ENCODE peak calls at places on chromosome 1, in eight cellular contexts. P, V, B, S, W, O, M and U are unnamed samples. For H3K9me3, the result is how much of the 10 kb centered on the place peaks cover.

GRCh38 chr1:41481109-41481775 is 3.2 kb downstream of the EDN2 start:
- DNase-seq in W (no peak), B (no peak), V (no peak), O (no peak), M (no peak), S (no peak), P (no peak), U (no peak)

GRCh38 chr1:88773540-88774150 is 89.6 kb downstream of the PKN2 start:
- DNase-seq in O (no peak), V (no peak), W (no peak), B (no peak), S (no peak), P (no peak), M (peak), U (no peak)

GRCh38 chr1:68016364-68016763 is 34.1 kb downstream of the DIRAS3 start:
- DNase-seq in V (no peak), P (no peak), O (no peak), B (no peak), W (no peak), M (peak), S (no peak), U (no peak)

GRCh38 chr1:226557424-226557823 is 8.9 kb downstream of the STUM start:
- DNase-seq in O (no peak), W (no peak), B (no peak), P (no peak), V (no peak), M (no peak), S (no peak), U (no peak)

GRCh38 chr1:243416510-243416909 is 160.7 kb downstream of the SDCCAG8 start:
- DNase-seq in S (no peak), M (no peak), W (no peak), P (no peak), V (no peak), O (no peak), B (no peak), U (no peak)

GRCh38 chr1:12344611-12345299 is 114.9 kb downstream of the VPS13D start:
- DNase-seq in P (no peak), O (no peak), W (no peak), V (no peak), S (peak), B (no peak), M (no peak), U (no peak)

GRCh38 chr1:12228979-12229378 is 851 bp upstream of the VPS13D start:
- DNase-seq in M (no peak), P (no peak), W (no peak), V (no peak), O (no peak), B (no peak), S (no peak), U (no peak)

GRCh38 chr1:172351761-172352161 is 68.7 kb upstream of the C1orf105 start:
- DNase-seq in W (no peak), O (no peak), P (no peak), M (peak), V (no peak), B (no peak), S (no peak), U (no peak)

GRCh38 chr1:41957568-41957967 is 38.8 kb upstream of the HIVEP3 start:
- DNase-seq in O (no peak), W (no peak), P (no peak), V (no peak), B (peak), M (peak), S (no peak), U (no peak)

GRCh38 chr1:36253463-36253862 is 29.2 kb downstream of the THRAP3 start:
- DNase-seq in B (no peak), V (no peak), O (no peak), P (no peak), M (peak), W (no peak), S (no peak), U (no peak)

GRCh38 chr1:6053206-6053546 is 7.5 kb downstream of the KCNAB2 start:
- DNase-seq in V (no peak), P (no peak), W (no peak), S (no peak), O (no peak), M (no peak), B (no peak), U (no peak)

GRCh38 chr1:39102537-39103320 is 76.6 kb downstream of the NDUFS5 start:
- DNase-seq in S (peak), M (peak), P (peak), V (no peak), W (peak), B (peak), O (no peak), U (no peak)

GRCh38 chr1:211870156-211870555 is 39.6 kb upstream of the LPGAT1 start:
- DNase-seq in P (no peak), M (no peak), W (no peak), B (no peak), V (no peak), S (no peak), O (no peak), U (no peak)
- TF ChIP-seq CTCF in P (no peak), M (no peak), W (no peak), B (no peak), V (no peak), S (no peak), O (no peak), U (no peak)

GRCh38 chr1:7302873-7303272 is 468.2 kb upstream of the VAMP3 start:
- DNase-seq in P (peak), B (no peak), O (no peak), S (no peak), W (no peak), M (no peak), V (no peak), U (no peak)
- H3K27ac ChIP-seq in P (peak), B (no peak), O (no peak), S (no peak), W (no peak), M (no peak), V (no peak), U (no peak)

DNA sequence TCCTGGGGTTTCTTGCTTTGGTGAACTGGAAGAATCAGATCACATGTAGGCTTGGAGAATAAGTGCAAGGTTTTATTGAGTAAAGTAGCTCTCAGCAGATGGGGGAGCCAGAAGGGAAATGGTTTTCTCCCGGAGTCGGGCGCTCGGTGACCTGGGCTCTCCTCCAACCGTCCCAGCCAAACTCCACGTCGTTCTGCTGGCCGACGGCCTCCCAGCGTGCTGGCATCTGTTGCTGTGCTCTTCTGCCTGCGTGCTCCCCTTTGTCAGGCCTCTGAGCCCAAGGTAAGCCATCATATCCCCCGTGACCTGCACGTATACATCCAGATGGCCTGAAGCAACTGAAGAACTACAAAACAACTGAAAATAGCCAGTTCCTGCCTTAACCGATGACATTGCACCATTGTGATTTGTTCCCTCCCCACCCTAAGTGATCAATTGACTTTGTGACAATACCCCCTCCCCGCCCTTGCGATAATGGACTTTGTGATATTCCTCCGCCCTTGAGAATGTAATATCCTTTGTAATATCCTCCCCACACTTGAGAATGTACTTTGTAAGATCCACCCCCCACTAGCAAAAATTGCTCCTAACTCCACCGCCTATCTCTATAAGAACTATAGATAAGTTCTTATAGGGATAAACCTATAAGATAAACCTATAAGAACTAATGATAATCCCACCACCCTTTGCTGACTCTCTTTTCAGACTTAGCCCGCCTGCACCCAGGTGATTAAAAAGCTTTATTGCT is 88.3 kb downstream of the SMYD3 start:
- DNase-seq in M (no peak), S (no peak), O (no peak), W (no peak), B (no peak), P (no peak), V (peak), U (no peak)
- H3K9me3 ChIP-seq in M (under half), S (under half), O (under half), W (under half), B (under half), P (under half), V (under half), U (under half)

GRCh38 chr1:156128749-156129682 is 14.5 kb downstream of the LMNA start:
- DNase-seq in W (no peak), M (peak), S (peak), B (peak), P (no peak), O (no peak), V (peak), U (no peak)

GRCh38 chr1:156123356-156124196 is 9.1 kb downstream of the LMNA start:
- DNase-seq in W (peak), S (peak), O (peak), P (no peak), M (peak), B (peak), V (peak), U (peak)

GRCh38 chr1:156126701-156127534 is 12.4 kb downstream of the LMNA start:
- DNase-seq in V (no peak), B (no peak), S (peak), M (peak), O (peak), W (peak), P (no peak), U (peak)

GRCh38 chr1:156124557-156125483 is 10.3 kb downstream of the LMNA start:
- DNase-seq in B (no peak), M (no peak), P (no peak), W (no peak), S (peak), O (peak), V (no peak), U (no peak)

GRCh38 chr1:156126043-156126700 is 11.7 kb downstream of the LMNA start:
- DNase-seq in S (peak), O (peak), W (peak), V (peak), M (peak), P (peak), B (peak), U (peak)
- TF ChIP-seq CTCF in S (peak), O (no peak), W (peak), V (peak), M (peak), P (peak), B (no peak), U (no peak)